ENCODE peak calls at places on chromosomes 7 and 10, in six cellular contexts. B, A, Y, U, K and H are unnamed samples. For H3K36me3 and H3K4me1, the result is how much of the 10 kb centered on the place peaks cover.

GRCh38 chr7:70156052-70156451 is 557.8 kb downstream of the AUTS2 start:
- DNase-seq in B (no peak), K (no peak), Y (no peak), A (no peak), U (no peak), H (no peak)

GRCh38 chr7:19665399-19666008 is 43.3 kb downstream of the POLR1F start:
- DNase-seq in Y (no peak), B (peak), U (no peak), A (peak), K (peak), H (no peak)

GRCh38 chr7:111825046-111825445 is 262.8 kb upstream of the IMMP2L start:
- DNase-seq in K (no peak), A (no peak), U (no peak), B (no peak), Y (no peak), H (no peak)

GRCh38 chr7:34042406-34042805 is 137.1 kb downstream of the BMPER start:
- DNase-seq in B (peak), K (no peak), U (no peak), A (no peak), Y (no peak), H (no peak)

GRCh38 chr7:128591705-128592104 is 80.4 kb upstream of the GARIN1A start:
- DNase-seq in Y (no peak), U (no peak), A (peak), B (no peak), K (no peak), H (peak)

GRCh38 chr10:113666682-113667252 is 2.9 kb upstream of the NRAP start:
- DNase-seq in B (peak), U (no peak), K (no peak), A (no peak), Y (no peak), H (no peak)

GRCh38 chr7:48251766-48252165 is 80.5 kb downstream of the ABCA13 start:
- DNase-seq in A (no peak), K (no peak), B (peak), U (no peak), Y (no peak), H (no peak)

GRCh38 chr7:42693722-42694121 is 218.1 kb downstream of the C7orf25 start:
- DNase-seq in K (no peak), U (no peak), Y (no peak), A (no peak), B (no peak), H (no peak)

GRCh38 chr10:99784025-99784730 is 1.7 kb downstream of the ABCC2 start:
- DNase-seq in B (peak), K (peak), A (no peak), U (no peak), Y (no peak), H (no peak)

GRCh38 chr10:110641256-110641655 is 2.9 kb upstream of the RBM20 start:
- DNase-seq in Y (no peak), U (no peak), A (peak), K (peak), B (peak), H (peak)

GRCh38 chr7:1641661-1642260 is 28.3 kb upstream of the ELFN1 start:
- DNase-seq in B (no peak), Y (no peak), K (no peak), A (no peak), U (no peak), H (no peak)

GRCh38 chr7:3683886-3684539 is 383.0 kb downstream of the SDK1 start:
- DNase-seq in K (peak), Y (no peak), B (no peak), U (no peak), A (no peak), H (no peak)

GRCh38 chr7:155166673-155167370 is 96.7 kb downstream of the HTR5A start:
- DNase-seq in U (no peak), K (peak), B (peak), A (no peak), Y (no peak), H (peak)

GRCh38 chr10:13930123-13930522 is 343.4 kb downstream of the PRPF18 start:
- DNase-seq in K (no peak), B (no peak), U (no peak), Y (no peak), A (no peak), H (no peak)

GRCh38 chr7:128835231-128835751 is 5.1 kb downstream of the FLNC start:
- DNase-seq in U (no peak), A (peak), Y (no peak), B (no peak), K (no peak), H (no peak)

GRCh38 chr10:91511549-91512330 is 101.6 kb downstream of the HECTD2 start:
- DNase-seq in Y (no peak), A (no peak), K (no peak), U (no peak), B (peak), H (no peak)

GRCh38 chr7:17706734-17707133 is 233.6 kb downstream of the SNX13 start:
- DNase-seq in A (peak), K (peak), U (no peak), Y (no peak), B (peak), H (peak)

GRCh38 chr7:82722946-82723345 is 279.4 kb upstream of the CACNA2D1 start:
- DNase-seq in K (no peak), Y (no peak), A (no peak), B (no peak), U (no peak), H (peak)

GRCh38 chr10:43026039-43026973 is 50.6 kb upstream of the RET start:
- DNase-seq in U (no peak), B (no peak), A (peak), Y (no peak), K (no peak), H (no peak)

GRCh38 chr7:93226310-93226709 is at the start of gene HEPACAM2:
- DNase-seq in A (no peak), B (no peak), Y (no peak), K (no peak), U (no peak), H (no peak)

GRCh38 chr7:155224116-155224811 is 73.4 kb upstream of the INSIG1 start:
- DNase-seq in U (no peak), K (no peak), B (no peak), A (no peak), Y (peak), H (no peak)

GRCh38 chr10:120423350-120424197 is 33.5 kb upstream of the PLPP4 start:
- DNase-seq in B (peak), A (peak), K (peak), U (no peak), Y (no peak), H (peak)

GRCh38 chr7:135234727-135235126 is 1.1 kb downstream of the STRA8 start:
- DNase-seq in B (no peak), Y (no peak), A (no peak), U (no peak), K (no peak), H (no peak)

GRCh38 chr10:125882596-125882995 is 1.5 kb upstream of the DHX32 start:
- DNase-seq in U (no peak), K (no peak), B (peak), Y (no peak), A (no peak), H (no peak)

GRCh38 chr7:27091125-27091524 is 4.7 kb downstream of the HOXA1 start:
- DNase-seq in Y (no peak), K (no peak), B (no peak), U (no peak), A (no peak), H (no peak)

GRCh38 chr10:70599791-70600190 is 2.8 kb downstream of the PRF1 start:
- DNase-seq in A (no peak), Y (no peak), K (no peak), B (no peak), U (no peak), H (no peak)

GRCh38 chr10:114179148-114179547 is at the start of gene TDRD1:
- DNase-seq in U (no peak), Y (no peak), A (no peak), K (no peak), B (no peak), H (peak)

GRCh38 chr7:93562106-93562505 is 12.4 kb downstream of the CALCR start:
- DNase-seq in Y (no peak), A (no peak), U (no peak), K (no peak), B (no peak), H (no peak)

GRCh38 chr10:97810476-97810875 is 38.7 kb upstream of the SFRP5 start:
- DNase-seq in K (no peak), U (no peak), Y (no peak), B (peak), A (no peak), H (no peak)

GRCh38 chr7:412313-412710 is 107.3 kb downstream of the PDGFA start:
- DNase-seq in Y (peak), B (no peak), K (no peak), A (peak), U (no peak), H (no peak)

GRCh38 chr7:116212859-116213258 is 2.5 kb downstream of the TES start:
- DNase-seq in B (no peak), Y (no peak), U (no peak), K (no peak), A (no peak), H (no peak)

GRCh38 chr10:46240684-46241565 is 45.9 kb upstream of the ANTXRL start:
- DNase-seq in A (no peak), K (no peak), B (no peak), Y (no peak), U (peak), H (no peak)

GRCh38 chr7:151083071-151083823 is at the start of gene TMUB1:
- DNase-seq in A (peak), U (peak), B (peak), K (peak), Y (peak), H (peak)

GRCh38 chr7:13987395-13987794 is 2.1 kb downstream of the ETV1 start:
- DNase-seq in U (no peak), B (peak), A (no peak), K (no peak), Y (no peak), H (no peak)

GRCh38 chr10:22669163-22669711 is 45.1 kb downstream of the PIP4K2A start:
- DNase-seq in B (no peak), Y (no peak), A (no peak), U (no peak), K (no peak), H (no peak)

GRCh38 chr10:22666287-22667092 is 47.9 kb downstream of the PIP4K2A start:
- DNase-seq in U (peak), K (peak), B (peak), A (no peak), Y (no peak), H (no peak)

GRCh38 chr10:22662693-22663330 is 51.6 kb downstream of the PIP4K2A start:
- DNase-seq in Y (no peak), A (no peak), B (no peak), U (no peak), K (no peak), H (no peak)

GRCh38 chr10:22667093-22667480 is 47.3 kb downstream of the PIP4K2A start:
- DNase-seq in B (no peak), A (no peak), Y (no peak), U (no peak), K (no peak), H (no peak)

DNA sequence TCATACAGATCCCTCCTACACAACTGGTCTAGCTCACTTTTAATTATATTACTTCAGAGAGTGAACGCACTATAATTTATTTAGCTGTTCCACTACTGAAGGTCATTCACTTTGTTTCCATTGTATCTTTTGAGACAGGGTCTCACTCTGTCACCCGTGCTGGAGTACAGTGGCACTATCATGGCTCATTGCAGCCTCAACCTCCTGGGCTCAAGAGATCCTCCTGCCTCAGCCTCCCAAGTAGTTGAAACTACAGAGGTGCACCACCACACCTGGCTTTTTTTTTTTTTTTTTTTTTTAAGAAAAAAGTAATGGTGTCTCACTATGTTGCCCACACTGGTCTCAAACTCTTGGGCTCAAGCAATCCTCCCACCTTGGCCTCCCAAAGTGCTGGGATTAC is 49.0 kb downstream of the PIP4K2A start:
- DNase-seq in A (no peak), Y (no peak), U (no peak), K (no peak), B (no peak), H (no peak)
- H3K36me3 ChIP-seq in A (under half), Y (under half), U (under half), K (under half), B (under half), H (under half)

GRCh38 chr10:34222359-34222758 is 592.7 kb downstream of the PARD3 start:
- DNase-seq in A (no peak), B (no peak), K (no peak), U (no peak), Y (no peak), H (no peak)
- TF ChIP-seq CTCF in A (no peak), B (no peak), K (peak), U (no peak), Y (no peak), H (peak)

GRCh38 chr7:99104631-99105030 is 39.3 kb downstream of the SMURF1 start:
- DNase-seq in U (no peak), K (no peak), Y (no peak), B (no peak), A (no peak), H (no peak)

GRCh38 chr7:99106411-99106810 is 37.5 kb downstream of the SMURF1 start:
- DNase-seq in K (no peak), A (no peak), Y (no peak), B (no peak), U (no peak), H (no peak)

GRCh38 chr7:99108615-99109014 is 35.3 kb downstream of the SMURF1 start:
- DNase-seq in U (no peak), B (peak), A (no peak), Y (no peak), K (no peak), H (no peak)

GRCh38 chr7:99105756-99106155 is 38.2 kb downstream of the SMURF1 start:
- DNase-seq in U (no peak), B (no peak), K (no peak), A (no peak), Y (no peak), H (no peak)

DNA sequence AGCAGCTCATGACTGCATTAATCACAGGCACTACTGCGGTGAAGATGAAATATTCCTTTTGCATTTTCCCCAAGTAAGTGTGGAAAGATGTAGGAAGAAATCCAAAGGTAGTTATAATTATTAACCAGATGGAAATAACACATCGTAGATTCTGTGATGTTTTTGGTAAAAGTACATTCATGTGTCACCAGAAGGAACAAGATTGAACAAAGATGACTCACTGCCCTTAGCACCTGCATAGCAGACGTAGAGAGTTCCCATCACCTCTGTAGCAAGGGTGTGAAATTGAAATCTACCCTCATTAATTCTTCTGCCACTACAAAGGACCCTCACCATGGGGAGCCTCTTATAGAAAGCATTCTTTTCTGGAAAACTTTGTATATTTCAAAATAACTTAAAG is 37.0 kb downstream of the SMURF1 start:
- DNase-seq in K (no peak), B (peak), A (no peak), Y (no peak), U (no peak), H (no peak)
- H3K4me1 ChIP-seq in K (under half), B (under half), A (under half), Y (under half), U (under half), H (under half)

GRCh38 chr7:6133249-6133648 is 102.1 kb downstream of the ANKRD61 start:
- DNase-seq in A (no peak), Y (no peak), K (no peak), U (no peak), B (no peak), H (no peak)

GRCh38 chr7:6130007-6130587 is 98.9 kb downstream of the ANKRD61 start:
- DNase-seq in U (no peak), A (no peak), K (no peak), Y (no peak), B (no peak), H (no peak)

GRCh38 chr7:6127129-6127490 is 95.9 kb downstream of the ANKRD61 start:
- DNase-seq in K (no peak), U (no peak), B (no peak), A (no peak), Y (no peak), H (no peak)

GRCh38 chr7:6123843-6124242 is 92.7 kb downstream of the ANKRD61 start:
- DNase-seq in Y (no peak), U (no peak), B (no peak), A (no peak), K (no peak), H (no peak)

GRCh38 chr7:6128205-6128604 is 97.0 kb downstream of the ANKRD61 start:
- DNase-seq in A (no peak), B (peak), Y (no peak), U (no peak), K (no peak), H (no peak)
- H3K36me3 ChIP-seq in A (under half), B (under half), Y (under half), U (half or more), K (under half), H (under half)

DNA sequence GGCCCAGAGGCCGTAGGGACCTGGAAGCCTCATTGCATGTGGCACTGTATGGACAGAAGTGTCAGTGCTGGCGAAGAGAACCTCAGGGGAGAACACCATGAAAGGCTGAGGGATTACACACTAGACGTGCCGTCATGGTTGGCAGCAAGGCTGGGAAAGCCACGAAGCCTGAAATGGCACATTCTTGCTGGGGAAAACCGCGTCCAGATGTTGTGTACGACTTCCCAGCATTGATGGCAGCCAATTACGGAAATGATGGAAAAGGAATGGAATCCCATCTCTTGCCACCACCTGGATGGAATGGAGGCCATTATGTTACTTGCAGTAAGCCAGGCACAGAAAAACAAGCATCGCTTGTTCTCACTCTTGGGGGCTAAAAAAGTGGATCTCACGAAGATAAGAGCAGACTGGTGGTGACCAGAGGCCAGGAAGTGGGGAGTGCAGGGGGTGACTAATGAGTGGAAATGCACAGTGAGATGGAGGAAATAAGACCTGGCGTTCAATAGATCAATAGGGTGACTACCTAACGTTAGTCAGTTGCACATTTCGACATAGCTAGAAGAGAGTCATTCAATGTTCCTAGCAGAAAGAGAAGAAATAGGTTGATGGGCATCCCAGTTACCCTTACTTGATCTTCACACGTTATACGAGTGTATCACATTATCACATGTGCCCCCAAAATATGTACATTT is 14.6 kb upstream of the PWWP2B start:
- DNase-seq in A (no peak), B (peak), K (no peak), Y (no peak), U (no peak), H (no peak)
- TF ChIP-seq CTCF in A (no peak), B (no peak), K (no peak), Y (no peak), U (no peak), H (no peak)

DNA sequence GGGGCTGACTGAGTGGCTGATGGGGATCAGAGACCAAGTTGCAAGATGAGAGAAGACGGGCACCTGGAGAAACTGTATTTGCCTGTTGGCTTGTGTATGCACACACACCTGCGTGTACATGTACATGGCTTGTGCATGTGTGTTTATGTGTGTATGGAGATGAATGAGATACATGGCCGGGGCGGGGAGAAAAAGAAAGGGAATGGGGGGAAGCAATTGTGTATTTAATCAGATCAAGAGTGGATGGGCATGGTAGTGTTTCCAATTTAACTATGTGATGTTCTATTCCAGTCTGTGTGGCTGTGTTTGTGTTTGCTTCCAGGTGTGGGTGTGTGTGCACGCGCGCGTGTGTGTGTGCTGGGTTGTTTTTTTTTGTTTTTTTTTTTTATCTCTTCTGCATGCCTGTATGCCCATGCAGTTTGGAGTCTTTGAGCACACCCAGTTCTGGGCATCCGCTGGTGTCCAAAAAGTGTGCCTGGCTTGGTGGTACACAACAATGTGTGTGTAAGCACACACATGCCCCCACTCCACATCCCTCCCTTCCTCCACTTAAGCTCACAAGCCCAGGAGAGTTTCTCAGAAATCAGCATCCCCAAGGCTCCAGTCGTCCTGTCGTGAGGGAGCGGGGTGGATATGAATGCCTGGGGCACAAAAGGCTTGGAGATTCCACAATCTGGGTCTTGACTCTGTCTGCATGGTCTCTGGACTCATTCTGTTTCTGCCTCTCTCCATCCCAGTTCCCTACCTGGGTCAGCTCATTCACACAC is 2.5 kb upstream of the VGF start:
- DNase-seq in B (no peak), U (no peak), A (peak), K (no peak), Y (no peak), H (no peak)
- H3K4me1 ChIP-seq in B (under half), U (half or more), A (half or more), K (under half), Y (under half), H (under half)

DNA sequence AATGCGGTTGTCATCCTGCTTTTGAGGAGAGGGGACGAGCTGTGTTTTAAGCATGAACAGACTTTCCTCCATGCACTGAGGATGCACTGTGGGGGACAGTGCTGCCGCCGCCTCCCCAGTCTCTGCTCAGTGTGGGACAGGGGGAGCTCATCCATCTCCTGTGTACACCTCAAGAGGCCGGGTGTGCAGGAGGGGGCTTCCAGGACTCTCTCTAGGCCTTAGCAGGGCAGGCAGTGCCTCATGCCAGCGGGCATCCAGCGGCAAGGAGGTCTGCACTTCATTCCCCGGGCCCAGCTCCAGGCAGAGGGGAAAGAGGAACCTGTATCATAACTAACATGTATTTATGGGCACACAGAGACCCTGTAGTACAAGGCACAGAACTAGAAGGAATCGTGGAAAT is 89.7 kb downstream of the DIP2C start:
- DNase-seq in B (no peak), K (no peak), U (no peak), Y (no peak), A (no peak), H (no peak)
- H3K36me3 ChIP-seq in B (under half), K (under half), U (under half), Y (under half), A (under half), H (under half)